ENCODE peak calls at places on chromosomes 1 and 21, in four cellular contexts. One of them, this sample, is unnamed.

GRCh38 chr1:89271616-89272015 is 1.0 kb downstream of the GBP5 start:
- DNase-seq in nephron progenitor cell: no peak
- DNase-seq in pancreas: no peak
- DNase-seq in activated T-cell treated with anti-CD3 and anti-CD28 coated beads, Interleukin-2, amount 50 U/mL, for 72 hours: no peak
- DNase-seq in this sample: no peak

GRCh38 chr1:167033646-167034045 is 44.6 kb downstream of the MAEL start:
- DNase-seq in activated T-cell treated with anti-CD3 and anti-CD28 coated beads, Interleukin-2, amount 50 U/mL, for 72 hours: no peak
- DNase-seq in nephron progenitor cell: no peak
- DNase-seq in pancreas: no peak
- DNase-seq in this sample: no peak

GRCh38 chr1:184743062-184743756 is 11.4 kb downstream of the EDEM3 start:
- DNase-seq in nephron progenitor cell: no peak
- DNase-seq in activated T-cell treated with anti-CD3 and anti-CD28 coated beads, Interleukin-2, amount 50 U/mL, for 72 hours: no peak
- DNase-seq in pancreas: no peak
- DNase-seq in this sample: peak

GRCh38 chr1:177048314-177049069 is 116.0 kb downstream of the ASTN1 start:
- DNase-seq in activated T-cell treated with anti-CD3 and anti-CD28 coated beads, Interleukin-2, amount 50 U/mL, for 72 hours: no peak
- DNase-seq in pancreas: no peak
- DNase-seq in nephron progenitor cell: no peak
- DNase-seq in this sample: no peak

GRCh38 chr1:84996846-84997666 is at the start of gene MCOLN2:
- DNase-seq in activated T-cell treated with anti-CD3 and anti-CD28 coated beads, Interleukin-2, amount 50 U/mL, for 72 hours: peak
- DNase-seq in pancreas: peak
- DNase-seq in nephron progenitor cell: peak
- DNase-seq in this sample: peak

GRCh38 chr21:36700961-36701911 is 2.3 kb downstream of the SIM2 start:
- DNase-seq in nephron progenitor cell: peak
- DNase-seq in activated T-cell treated with anti-CD3 and anti-CD28 coated beads, Interleukin-2, amount 50 U/mL, for 72 hours: peak
- DNase-seq in pancreas: peak
- DNase-seq in this sample: peak

GRCh38 chr1:114093624-114094302 is 59.9 kb downstream of the SYT6 start:
- DNase-seq in nephron progenitor cell: no peak
- DNase-seq in activated T-cell treated with anti-CD3 and anti-CD28 coated beads, Interleukin-2, amount 50 U/mL, for 72 hours: no peak
- DNase-seq in pancreas: no peak
- DNase-seq in this sample: no peak

GRCh38 chr1:78009836-78010235 is 5.1 kb downstream of the DNAJB4 start:
- DNase-seq in nephron progenitor cell: no peak
- DNase-seq in pancreas: no peak
- DNase-seq in activated T-cell treated with anti-CD3 and anti-CD28 coated beads, Interleukin-2, amount 50 U/mL, for 72 hours: no peak
- DNase-seq in this sample: no peak

GRCh38 chr1:46248122-46248920 is 758 bp downstream of the RAD54L start:
- DNase-seq in activated T-cell treated with anti-CD3 and anti-CD28 coated beads, Interleukin-2, amount 50 U/mL, for 72 hours: peak
- DNase-seq in pancreas: peak
- DNase-seq in nephron progenitor cell: peak
- DNase-seq in this sample: peak

GRCh38 chr21:38404134-38404533 is 94.1 kb downstream of the ERG start:
- DNase-seq in nephron progenitor cell: no peak
- DNase-seq in activated T-cell treated with anti-CD3 and anti-CD28 coated beads, Interleukin-2, amount 50 U/mL, for 72 hours: no peak
- DNase-seq in pancreas: no peak
- DNase-seq in this sample: no peak

GRCh38 chr1:194102607-194103006 is 916.2 kb upstream of the B3GALT2 start:
- DNase-seq in nephron progenitor cell: no peak
- DNase-seq in pancreas: no peak
- DNase-seq in activated T-cell treated with anti-CD3 and anti-CD28 coated beads, Interleukin-2, amount 50 U/mL, for 72 hours: no peak
- DNase-seq in this sample: no peak

GRCh38 chr1:53475661-53476060 is 16.5 kb downstream of the DMRTB1 start:
- DNase-seq in nephron progenitor cell: no peak
- DNase-seq in pancreas: no peak
- DNase-seq in activated T-cell treated with anti-CD3 and anti-CD28 coated beads, Interleukin-2, amount 50 U/mL, for 72 hours: no peak
- DNase-seq in this sample: no peak

GRCh38 chr1:157419845-157420542 is 132.3 kb downstream of the FCRL5 start:
- DNase-seq in nephron progenitor cell: no peak
- DNase-seq in pancreas: no peak
- DNase-seq in activated T-cell treated with anti-CD3 and anti-CD28 coated beads, Interleukin-2, amount 50 U/mL, for 72 hours: no peak
- DNase-seq in this sample: no peak

GRCh38 chr1:116033322-116033721 is 57.0 kb downstream of the SLC22A15 start:
- DNase-seq in nephron progenitor cell: no peak
- DNase-seq in pancreas: no peak
- DNase-seq in activated T-cell treated with anti-CD3 and anti-CD28 coated beads, Interleukin-2, amount 50 U/mL, for 72 hours: no peak
- DNase-seq in this sample: no peak